ENCODE peak calls at places on chromosome 9, in eight cellular contexts. A is D341Med; H is BJ; I is MCF 10A; J is GM10248; P is GM23338; M is C1 segment of cervical spinal cord; Q is activated T-helper 9 cell treated with anti-CD3 and anti-CD28 coated beads, Interleukin-2, amount 50 U/mL, for 16 hours. K is an unnamed sample.
A peak's percentile ranks its signal among the peaks of the same experiment; 100 is the strongest.

GRCh38 chr9:3719286-3719685 is 193.5 kb upstream of the RFX3 start:
- DNase-seq in I (no peak), M (no peak), J (no peak), A (no peak), H (no peak), Q (no peak), P (no peak), K (no peak)

GRCh38 chr9:82334286-82334685 is 345.7 kb downstream of the SPATA31D1 start:
- DNase-seq in A (no peak), I (peak; percentile 31), Q (no peak), J (no peak), P (no peak), M (no peak), H (peak; percentile 19), K (no peak)

GRCh38 chr9:10604927-10605326 is 7.9 kb downstream of the PTPRD start:
- DNase-seq in Q (no peak), P (no peak), M (no peak), H (no peak), I (no peak), A (no peak), J (no peak), K (no peak)

GRCh38 chr9:71814805-71815204 is 46.5 kb upstream of the CEMIP2 start:
- DNase-seq in I (no peak), A (no peak), Q (no peak), J (no peak), P (no peak), M (no peak), H (no peak), K (no peak)

GRCh38 chr9:18985464-18985951 is 47.5 kb downstream of the SAXO1 start:
- DNase-seq in J (no peak), P (no peak), H (no peak), I (no peak), Q (no peak), A (no peak), M (no peak), K (no peak)

GRCh38 chr9:97773723-97774122 is 76.6 kb upstream of the XPA start:
- DNase-seq in H (no peak), Q (no peak), M (no peak), J (no peak), I (peak; percentile 81), A (no peak), P (no peak), K (no peak)

GRCh38 chr9:108039491-108039890 is 549.9 kb upstream of the KLF4 start:
- DNase-seq in J (no peak), P (no peak), I (peak; percentile 43), A (no peak), Q (no peak), M (no peak), H (no peak), K (no peak)

GRCh38 chr9:105053209-105053652 is 125.3 kb upstream of the ABCA1 start:
- DNase-seq in M (no peak), A (no peak), H (no peak), J (no peak), Q (peak; percentile 22), I (peak; percentile 88), P (no peak), K (no peak)

GRCh38 chr9:135517407-135517822 is 3.8 kb upstream of the LCN1 start:
- DNase-seq in J (no peak), H (no peak), Q (no peak), A (peak; percentile 11), P (no peak), M (no peak), I (no peak), K (no peak)

GRCh38 chr9:4417578-4418325 is 72.5 kb upstream of the SLC1A1 start:
- DNase-seq in A (no peak), P (no peak), I (peak; percentile 52), Q (no peak), J (no peak), M (no peak), H (peak; percentile 37), K (no peak)

GRCh38 chr9:137267933-137268355 is 9.6 kb upstream of the TOR4A start:
- DNase-seq in M (no peak), P (no peak), Q (no peak), I (no peak), J (no peak), H (no peak), A (no peak), K (no peak)

GRCh38 chr9:37529111-37529510 is 43.4 kb downstream of the POLR1E start:
- DNase-seq in M (no peak), P (no peak), A (no peak), I (peak; percentile 61), J (peak; percentile 81), H (no peak), Q (peak; percentile 77), K (no peak)

GRCh38 chr9:114572199-114572598 is 15.4 kb upstream of the ATP6V1G1 start:
- DNase-seq in H (no peak), P (no peak), M (no peak), J (no peak), A (no peak), Q (no peak), I (no peak), K (no peak)

GRCh38 chr9:133048595-133048994 is 13.2 kb upstream of the CEL start:
- DNase-seq in I (no peak), A (peak; percentile 79), M (no peak), Q (no peak), J (peak; percentile 56), H (no peak), P (peak; percentile 46), K (no peak)

GRCh38 chr9:116020801-116021200 is 132.8 kb upstream of the PAPPA start:
- DNase-seq in J (no peak), P (no peak), H (no peak), M (no peak), I (no peak), Q (no peak), A (no peak), K (no peak)

GRCh38 chr9:129412814-129413536 is 207.9 kb downstream of the C9orf50 start:
- DNase-seq in A (peak; percentile 69), P (peak; percentile 52), I (peak; percentile 43), Q (peak; percentile 43), M (peak; percentile 50), H (peak; percentile 43), J (no peak), K (peak; percentile 48)

GRCh38 chr9:87830446-87830845 is 52.2 kb upstream of the SPATA31E1 start:
- DNase-seq in J (no peak), M (no peak), I (no peak), Q (no peak), A (no peak), P (no peak), H (no peak), K (no peak)

GRCh38 chr9:16689352-16689938 is 181.0 kb downstream of the BNC2 start:
- DNase-seq in P (no peak), Q (no peak), I (peak; percentile 9), H (no peak), M (no peak), A (no peak), J (no peak), K (no peak)

GRCh38 chr9:105993921-105994715 is 299.8 kb downstream of the TMEM38B start:
- DNase-seq in H (no peak), Q (no peak), M (no peak), A (no peak), P (no peak), J (no peak), I (no peak), K (no peak)

GRCh38 chr9:22483528-22484060 is 37.0 kb downstream of the DMRTA1 start:
- DNase-seq in M (no peak), J (no peak), I (no peak), H (no peak), Q (no peak), P (peak; percentile 32), A (no peak), K (no peak)

GRCh38 chr9:34332370-34332964 is 3.1 kb downstream of the NUDT2 start:
- DNase-seq in M (no peak), P (peak; percentile 60), J (no peak), H (no peak), Q (no peak), I (peak; percentile 56), A (peak; percentile 50), K (peak; percentile 77)

GRCh38 chr9:37784640-37785483 is at the start of gene EXOSC3:
- DNase-seq in M (peak; percentile 80), I (peak; percentile 91), A (peak; percentile 90), J (peak; percentile 89), H (peak; percentile 38), P (peak; percentile 97), Q (peak; percentile 80), K (peak; percentile 91)

GRCh38 chr9:81490605-81491331 is 198.6 kb downstream of the TLE1 start:
- DNase-seq in J (no peak), M (no peak), I (peak; percentile 75), P (no peak), A (no peak), Q (no peak), H (peak; percentile 36), K (no peak)

GRCh38 chr9:127844821-127845359 is 9.6 kb downstream of the ENG start:
- DNase-seq in P (peak; percentile 77), I (no peak), Q (no peak), M (no peak), A (no peak), H (no peak), J (no peak), K (no peak)

GRCh38 chr9:98087420-98088354 is 31.2 kb downstream of the NANS start:
- DNase-seq in P (peak; percentile 86), J (peak; percentile 53), Q (peak; percentile 28), M (no peak), H (no peak), A (no peak), I (no peak), K (no peak)

GRCh38 chr9:534886-535285 is 306.6 kb upstream of the DMRT1 start:
- DNase-seq in H (no peak), Q (no peak), I (peak; percentile 90), A (no peak), P (no peak), M (peak; percentile 79), J (no peak), K (no peak)

GRCh38 chr9:87180361-87180760 is 233.1 kb upstream of the GAS1 start:
- DNase-seq in M (no peak), P (no peak), J (no peak), I (no peak), A (no peak), Q (no peak), H (no peak), K (no peak)

K was measured in NCI-H82.